ENCODE peak calls at places on chromosome 1, in five cellular contexts. S is bronchial epithelial cell, Y is cardiac fibroblast, E is IMR-90, I is fibroblast of pulmonary artery. K is an unnamed sample.

GRCh38 chr1:90725961-90726715 is 9.0 kb upstream of the BARHL2 start:
- DNase-seq in S (peak), I (no peak), E (peak), Y (no peak), K (no peak)

GRCh38 chr1:15282810-15283474 is 35.9 kb downstream of the FHAD1 start:
- DNase-seq in Y (no peak), E (no peak), S (peak), I (no peak), K (no peak)

GRCh38 chr1:84613887-84614286 is 39.6 kb upstream of the CTBS start:
- DNase-seq in I (no peak), Y (no peak), E (no peak), S (no peak), K (no peak)

GRCh38 chr1:81907569-81907968 is 106.8 kb downstream of the ADGRL2 start:
- DNase-seq in S (no peak), E (no peak), I (no peak), Y (no peak), K (no peak)

GRCh38 chr1:66370462-66370907 is 163.5 kb upstream of the SGIP1 start:
- DNase-seq in I (no peak), Y (no peak), S (no peak), E (no peak), K (no peak)

GRCh38 chr1:15577691-15578090 is 7.2 kb downstream of the AGMAT start:
- DNase-seq in S (no peak), Y (no peak), I (no peak), E (no peak), K (no peak)

GRCh38 chr1:207644852-207645631 is at the start of gene CR1L:
- DNase-seq in Y (peak), I (peak), S (peak), E (peak), K (peak)

GRCh38 chr1:10692401-10693021 is 103.9 kb downstream of the CASZ1 start:
- DNase-seq in Y (no peak), I (no peak), E (no peak), S (peak), K (no peak)

GRCh38 chr1:119249283-119249682 is 108.8 kb upstream of the WARS2 start:
- DNase-seq in Y (no peak), S (no peak), E (no peak), I (no peak), K (no peak)

GRCh38 chr1:225923692-225924555 is at the start of gene PYCR2:
- DNase-seq in E (peak), I (peak), Y (peak), S (peak), K (peak)

GRCh38 chr1:76824106-76824505 is 43.2 kb upstream of the ST6GALNAC5 start:
- DNase-seq in I (no peak), E (no peak), Y (no peak), S (peak), K (no peak)

GRCh38 chr1:107434379-107434728 is 293.5 kb downstream of the NTNG1 start:
- DNase-seq in S (no peak), Y (no peak), E (no peak), I (no peak), K (no peak)

GRCh38 chr1:229129306-229130027 is 141.4 kb upstream of the RAB4A start:
- DNase-seq in I (no peak), Y (no peak), S (no peak), E (no peak), K (no peak)

GRCh38 chr1:178768423-178768822 is 43.4 kb downstream of the RALGPS2 start:
- DNase-seq in S (peak), E (no peak), Y (peak), I (peak), K (no peak)

GRCh38 chr1:77489910-77490309 is 192.5 kb downstream of the ZZZ3 start:
- DNase-seq in Y (peak), E (peak), S (no peak), I (peak), K (peak)

GRCh38 chr1:161086457-161086856 is 2.9 kb downstream of the NECTIN4 start:
- DNase-seq in Y (no peak), E (no peak), I (no peak), S (no peak), K (no peak)

GRCh38 chr1:6536291-6536690 is 18.0 kb downstream of the NOL9 start:
- DNase-seq in Y (no peak), S (no peak), E (no peak), I (no peak), K (no peak)

GRCh38 chr1:67803380-67804279 is 29.6 kb downstream of the GNG12 start:
- DNase-seq in Y (peak), E (no peak), S (peak), I (peak), K (peak)

GRCh38 chr1:218809625-218810024 is 364.1 kb upstream of the LYPLAL1 start:
- DNase-seq in Y (peak), E (no peak), S (no peak), I (peak), K (no peak)

GRCh38 chr1:109399326-109399957 is 1.7 kb upstream of the SORT1 start:
- DNase-seq in E (peak), S (peak), Y (peak), I (peak), K (peak)

GRCh38 chr1:53288247-53289049 is 39.4 kb downstream of the LRP8 start:
- DNase-seq in Y (no peak), E (no peak), S (no peak), I (no peak), K (no peak)

GRCh38 chr1:7427066-7427465 is 344.0 kb upstream of the VAMP3 start:
- DNase-seq in I (no peak), E (peak), S (no peak), Y (peak), K (no peak)

GRCh38 chr1:116064616-116065015 is 46.6 kb upstream of the MAB21L3 start:
- DNase-seq in Y (peak), I (peak), E (no peak), S (peak), K (peak)

GRCh38 chr1:3904006-3904842 is 4.2 kb upstream of the C1orf174 start:
- DNase-seq in S (no peak), E (no peak), Y (no peak), I (no peak), K (no peak)

GRCh38 chr1:67682659-67683197 is 2.3 kb upstream of the GADD45A start:
- DNase-seq in I (peak), S (peak), Y (peak), E (peak), K (peak)

GRCh38 chr1:167532375-167532774 is 14.0 kb upstream of the CD247 start:
- DNase-seq in S (no peak), E (no peak), I (peak), Y (no peak), K (no peak)

GRCh38 chr1:151822404-151822803 is 9.2 kb downstream of the RORC start:
- DNase-seq in S (no peak), I (no peak), Y (no peak), E (no peak), K (no peak)

GRCh38 chr1:37456614-37457013 is 17.8 kb upstream of the ZC3H12A start:
- DNase-seq in I (no peak), S (no peak), E (no peak), Y (no peak), K (no peak)
- TF ChIP-seq CTCF in I (no peak), S (no peak), E (no peak), Y (no peak), K (no peak)

GRCh38 chr1:111227434-111227833 is at the start of gene CHI3L2:
- DNase-seq in Y (peak), E (peak), I (peak), S (no peak), K (peak)

GRCh38 chr1:111222308-111223125 is 5.0 kb upstream of the CHI3L2 start:
- DNase-seq in Y (peak), E (peak), I (peak), S (peak), K (peak)

GRCh38 chr1:111225717-111226400 is 1.7 kb upstream of the CHI3L2 start:
- DNase-seq in I (peak), Y (peak), S (no peak), E (peak), K (no peak)

GRCh38 chr1:111223126-111223443 is 4.4 kb upstream of the CHI3L2 start:
- DNase-seq in E (no peak), S (no peak), I (no peak), Y (no peak), K (no peak)

DNA sequence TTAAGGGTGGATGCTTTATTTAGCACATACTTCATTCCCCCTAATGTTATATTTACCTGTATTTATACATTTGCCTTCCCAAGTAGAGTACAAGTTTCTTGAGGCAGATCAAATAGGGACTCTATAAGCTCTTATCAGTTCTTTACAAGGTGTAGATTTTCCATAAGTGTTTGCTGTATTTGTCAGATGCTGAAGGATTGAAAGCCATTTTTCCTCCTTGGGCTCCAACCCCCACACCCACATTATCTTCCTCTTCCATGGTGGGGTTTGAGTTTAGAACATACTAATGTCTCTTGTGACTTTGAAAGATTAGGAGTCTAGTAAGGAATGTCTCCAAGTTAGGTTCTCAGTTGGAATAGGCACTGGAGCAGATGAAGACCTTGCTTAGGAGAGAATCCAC is 2.4 kb upstream of the CHI3L2 start:
- DNase-seq in S (no peak), Y (no peak), I (no peak), E (no peak), K (no peak)
- H3K4me3 ChIP-seq in S (no peak), Y (no peak), I (no peak), E (no peak), K (no peak)

DNA sequence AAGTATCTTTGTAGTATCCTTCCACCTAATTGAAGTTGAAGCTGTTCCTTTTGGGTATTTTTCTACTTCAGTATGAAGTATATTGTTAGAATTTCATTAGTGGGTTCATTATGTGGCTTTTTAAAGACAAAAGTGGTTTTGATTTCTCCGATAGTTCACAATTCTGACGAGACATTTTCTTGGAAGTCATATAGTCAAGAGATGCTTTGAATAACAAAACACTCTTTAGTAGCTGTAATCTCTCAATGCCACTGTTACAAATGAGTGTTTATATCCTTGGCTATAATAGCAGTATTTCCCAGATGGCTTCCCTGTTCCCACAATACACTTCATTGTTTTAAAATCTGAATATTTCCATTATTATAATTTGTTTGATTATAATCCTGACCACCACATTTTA is 108.7 kb upstream of the F3 start:
- DNase-seq in S (no peak), Y (no peak), I (no peak), E (no peak), K (no peak)
- TF ChIP-seq CTCF in S (no peak), Y (no peak), I (no peak), E (no peak), K (no peak)

GRCh38 chr1:211490038-211490678 is 1.8 kb downstream of the RD3 start:
- DNase-seq in I (no peak), Y (no peak), S (no peak), E (no peak), K (no peak)

GRCh38 chr1:211493133-211493864 is 1.3 kb upstream of the RD3 start:
- DNase-seq in S (no peak), Y (no peak), I (no peak), E (no peak), K (no peak)

GRCh38 chr1:211488641-211489040 is 3.3 kb downstream of the RD3 start:
- DNase-seq in Y (no peak), I (no peak), E (no peak), S (no peak), K (no peak)

GRCh38 chr1:211492511-211493132 is 660 bp upstream of the RD3 start:
- DNase-seq in Y (no peak), I (no peak), S (no peak), E (no peak), K (peak)

GRCh38 chr1:211490821-211491415 is 1.0 kb downstream of the RD3 start:
- DNase-seq in I (no peak), E (no peak), Y (no peak), S (no peak), K (no peak)
- H3K4me3 ChIP-seq in I (no peak), E (no peak), Y (no peak), S (no peak), K (no peak)

DNA sequence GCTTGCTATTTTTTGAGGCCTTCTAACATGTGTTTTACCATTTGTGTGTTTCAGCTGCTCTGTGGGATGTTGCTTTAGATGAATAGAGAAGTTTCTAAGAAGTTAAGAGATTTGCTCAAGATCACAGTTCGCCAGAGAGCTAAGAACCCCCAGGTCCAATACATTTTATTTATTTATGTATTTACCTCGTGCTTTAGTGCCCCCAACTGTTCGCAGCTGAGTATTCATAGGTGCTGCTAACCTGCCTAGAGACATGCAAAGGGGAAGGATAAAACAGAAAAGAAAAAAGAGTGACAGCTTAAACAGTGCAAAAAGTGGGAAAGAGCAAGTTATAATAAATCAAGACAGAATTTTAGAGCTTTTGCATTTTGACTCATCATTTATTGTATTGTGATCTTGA is 31.1 kb downstream of the NFYC start:
- DNase-seq in S (no peak), Y (no peak), E (no peak), I (no peak), K (no peak)
- TF ChIP-seq CTCF in S (no peak), Y (no peak), E (no peak), I (no peak), K (no peak)

GRCh38 chr1:200892546-200892945 is 2.2 kb upstream of the INAVA start:
- DNase-seq in I (no peak), Y (no peak), E (no peak), S (no peak), K (no peak)

GRCh38 chr1:200892958-200893357 is 1.7 kb upstream of the INAVA start:
- DNase-seq in Y (no peak), E (no peak), I (no peak), S (no peak), K (no peak)

GRCh38 chr1:200890818-200891773 is 3.6 kb upstream of the INAVA start:
- DNase-seq in Y (peak), I (peak), S (no peak), E (peak), K (peak)

GRCh38 chr1:200893411-200893901 is 1.2 kb upstream of the INAVA start:
- DNase-seq in Y (no peak), E (no peak), I (no peak), S (no peak), K (no peak)

GRCh38 chr1:200891774-200892157 is 2.9 kb upstream of the INAVA start:
- DNase-seq in I (no peak), S (no peak), E (no peak), Y (no peak), K (no peak)
- H3K4me3 ChIP-seq in I (no peak), S (peak), E (peak), Y (no peak), K (peak)

DNA sequence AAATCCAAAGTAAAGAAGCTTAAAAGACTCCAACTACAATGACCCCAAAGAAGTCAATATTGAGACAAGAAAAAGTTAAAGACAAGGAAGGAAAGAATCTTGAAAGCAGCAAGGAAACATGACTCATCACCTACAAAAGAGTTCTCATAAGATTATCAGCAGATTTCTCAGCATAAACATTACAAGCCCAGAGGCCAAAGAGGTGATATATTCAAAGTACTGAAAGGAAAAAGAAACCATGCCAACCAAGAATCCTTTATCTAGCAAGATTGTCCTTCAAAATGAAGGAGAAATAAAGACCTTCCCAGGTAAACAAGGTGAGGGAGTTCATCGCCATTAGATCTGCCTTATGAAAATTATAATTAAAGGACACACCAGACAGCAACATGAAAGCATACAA is 49.8 kb downstream of the CSMD2 start:
- DNase-seq in E (no peak), S (peak), I (no peak), Y (no peak), K (no peak)
- TF ChIP-seq CTCF in E (no peak), S (no peak), I (no peak), Y (no peak), K (no peak)

GRCh38 chr1:44616284-44616990 is 57.8 kb downstream of the TMEM53 start:
- DNase-seq in S (peak), Y (no peak), I (no peak), E (no peak), K (no peak)
- H3K4me3 ChIP-seq in S (peak), Y (peak), I (no peak), E (peak), K (peak)

DNA sequence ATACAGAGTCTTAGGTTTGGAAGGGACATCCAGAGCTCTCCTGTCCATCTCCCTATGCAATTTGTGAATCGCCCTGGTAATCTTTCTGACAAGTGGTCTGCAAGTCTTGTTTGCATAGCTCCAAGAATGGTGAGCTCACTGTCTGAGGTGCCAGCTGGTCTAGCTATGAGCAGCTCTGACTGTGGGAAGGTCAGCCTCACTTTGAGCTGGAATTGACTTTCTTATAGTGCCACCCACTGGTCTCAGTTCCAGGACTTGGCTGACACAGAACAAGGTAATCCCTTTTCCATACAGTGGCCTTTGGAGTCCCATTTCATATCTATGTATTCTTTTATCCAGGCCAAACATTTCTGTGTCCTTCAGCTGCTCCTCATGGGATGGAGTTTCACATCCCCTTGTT is 95.6 kb upstream of the C8B start:
- DNase-seq in I (peak), E (peak), Y (peak), S (peak), K (peak)
- TF ChIP-seq CTCF in I (no peak), E (no peak), Y (no peak), S (peak), K (peak)

K was measured in foreskin fibroblast.